ENCODE peak calls at places on chromosomes 16 and 17, in six cellular contexts. One of them, this sample, is unnamed.

GRCh38 chr16:2244301-2244700 is 7.1 kb downstream of the ECI1 start:
- DNase-seq in psoas muscle: no peak
- DNase-seq in neuronal stem cell: no peak
- DNase-seq in OCI-LY7: no peak
- DNase-seq in CD4-positive, alpha-beta memory T cell: no peak
- DNase-seq in suprapubic skin: no peak
- DNase-seq in this sample: no peak

GRCh38 chr16:85173981-85174751 is 61.9 kb upstream of the CIBAR2 start:
- DNase-seq in psoas muscle: peak
- DNase-seq in neuronal stem cell: no peak
- DNase-seq in OCI-LY7: no peak
- DNase-seq in CD4-positive, alpha-beta memory T cell: no peak
- DNase-seq in suprapubic skin: no peak
- DNase-seq in this sample: no peak

GRCh38 chr17:37527249-37527851 is 37.7 kb downstream of the DUSP14 start:
- DNase-seq in psoas muscle: no peak
- DNase-seq in neuronal stem cell: peak
- DNase-seq in OCI-LY7: peak
- DNase-seq in CD4-positive, alpha-beta memory T cell: peak
- DNase-seq in suprapubic skin: no peak
- DNase-seq in this sample: no peak

GRCh38 chr16:56191807-56192643 is 736 bp downstream of the GNAO1 start:
- DNase-seq in psoas muscle: no peak
- DNase-seq in neuronal stem cell: no peak
- DNase-seq in OCI-LY7: no peak
- DNase-seq in CD4-positive, alpha-beta memory T cell: peak
- DNase-seq in suprapubic skin: no peak
- DNase-seq in this sample: no peak

GRCh38 chr17:45920083-45920482 is 25.7 kb downstream of the MAPT start:
- DNase-seq in psoas muscle: no peak
- DNase-seq in neuronal stem cell: no peak
- DNase-seq in OCI-LY7: no peak
- DNase-seq in CD4-positive, alpha-beta memory T cell: no peak
- DNase-seq in suprapubic skin: no peak
- DNase-seq in this sample: no peak

GRCh38 chr17:57468932-57469775 is 212.8 kb downstream of the MSI2 start:
- DNase-seq in psoas muscle: no peak
- DNase-seq in neuronal stem cell: no peak
- DNase-seq in OCI-LY7: no peak
- DNase-seq in CD4-positive, alpha-beta memory T cell: no peak
- DNase-seq in suprapubic skin: no peak
- DNase-seq in this sample: no peak

GRCh38 chr16:85391175-85391707 is 221.9 kb upstream of the GSE1 start:
- DNase-seq in psoas muscle: no peak
- DNase-seq in neuronal stem cell: no peak
- DNase-seq in OCI-LY7: no peak
- DNase-seq in CD4-positive, alpha-beta memory T cell: no peak
- DNase-seq in suprapubic skin: no peak
- DNase-seq in this sample: peak

GRCh38 chr17:2239882-2240430 is 63.6 kb downstream of the SMG6 start:
- DNase-seq in psoas muscle: peak
- DNase-seq in neuronal stem cell: no peak
- DNase-seq in OCI-LY7: peak
- DNase-seq in CD4-positive, alpha-beta memory T cell: no peak
- DNase-seq in suprapubic skin: no peak
- DNase-seq in this sample: no peak

GRCh38 chr17:39393732-39394131 is 7.7 kb downstream of the FBXL20 start:
- DNase-seq in psoas muscle: no peak
- DNase-seq in neuronal stem cell: no peak
- DNase-seq in OCI-LY7: peak
- DNase-seq in CD4-positive, alpha-beta memory T cell: no peak
- DNase-seq in suprapubic skin: no peak
- DNase-seq in this sample: no peak

GRCh38 chr17:62804822-62805221 is 3.3 kb downstream of the MARCHF10 start:
- DNase-seq in psoas muscle: no peak
- DNase-seq in neuronal stem cell: no peak
- DNase-seq in OCI-LY7: no peak
- DNase-seq in CD4-positive, alpha-beta memory T cell: no peak
- DNase-seq in suprapubic skin: no peak
- DNase-seq in this sample: no peak

GRCh38 chr17:19338031-19338990 is 24.2 kb downstream of the B9D1 start:
- DNase-seq in psoas muscle: peak
- DNase-seq in neuronal stem cell: no peak
- DNase-seq in OCI-LY7: peak
- DNase-seq in CD4-positive, alpha-beta memory T cell: peak
- DNase-seq in suprapubic skin: no peak
- DNase-seq in this sample: peak

GRCh38 chr17:65485388-65486299 is 75.8 kb downstream of the AXIN2 start:
- DNase-seq in psoas muscle: no peak
- DNase-seq in neuronal stem cell: no peak
- DNase-seq in OCI-LY7: no peak
- DNase-seq in CD4-positive, alpha-beta memory T cell: no peak
- DNase-seq in suprapubic skin: no peak
- DNase-seq in this sample: peak

GRCh38 chr16:70715113-70715711 is 29.4 kb upstream of the MTSS2 start:
- DNase-seq in psoas muscle: peak
- DNase-seq in neuronal stem cell: no peak
- DNase-seq in OCI-LY7: no peak
- DNase-seq in CD4-positive, alpha-beta memory T cell: no peak
- DNase-seq in suprapubic skin: no peak
- DNase-seq in this sample: peak

GRCh38 chr17:45294506-45294905 is 22.3 kb downstream of the MAP3K14 start:
- DNase-seq in psoas muscle: no peak
- DNase-seq in neuronal stem cell: no peak
- DNase-seq in OCI-LY7: no peak
- DNase-seq in CD4-positive, alpha-beta memory T cell: no peak
- DNase-seq in suprapubic skin: no peak
- DNase-seq in this sample: no peak

GRCh38 chr16:52050418-52050817 is 496.5 kb downstream of the TOX3 start:
- DNase-seq in psoas muscle: no peak
- DNase-seq in neuronal stem cell: no peak
- DNase-seq in OCI-LY7: no peak
- DNase-seq in CD4-positive, alpha-beta memory T cell: no peak
- DNase-seq in suprapubic skin: no peak
- DNase-seq in this sample: no peak

GRCh38 chr17:78883090-78883532 is 19.9 kb downstream of the CEP295NL start:
- DNase-seq in psoas muscle: peak
- DNase-seq in neuronal stem cell: no peak
- DNase-seq in OCI-LY7: no peak
- DNase-seq in CD4-positive, alpha-beta memory T cell: no peak
- DNase-seq in suprapubic skin: peak
- DNase-seq in this sample: peak

GRCh38 chr16:54928421-54929089 is 2.1 kb upstream of the IRX5 start:
- DNase-seq in psoas muscle: peak
- DNase-seq in neuronal stem cell: peak
- DNase-seq in OCI-LY7: peak
- DNase-seq in CD4-positive, alpha-beta memory T cell: peak
- DNase-seq in suprapubic skin: peak
- DNase-seq in this sample: peak

GRCh38 chr16:57794849-57795430 is 7.4 kb downstream of the KIFC3 start:
- DNase-seq in psoas muscle: no peak
- DNase-seq in neuronal stem cell: no peak
- DNase-seq in OCI-LY7: no peak
- DNase-seq in CD4-positive, alpha-beta memory T cell: no peak
- DNase-seq in suprapubic skin: no peak
- DNase-seq in this sample: no peak

GRCh38 chr16:20851601-20852000 is 45.3 kb downstream of the REXO5 start:
- DNase-seq in psoas muscle: peak
- DNase-seq in neuronal stem cell: no peak
- DNase-seq in OCI-LY7: no peak
- DNase-seq in CD4-positive, alpha-beta memory T cell: no peak
- DNase-seq in suprapubic skin: peak
- DNase-seq in this sample: peak

GRCh38 chr16:81180578-81180977 is 57.9 kb upstream of the BCO1 start:
- DNase-seq in psoas muscle: no peak
- DNase-seq in neuronal stem cell: no peak
- DNase-seq in OCI-LY7: no peak
- DNase-seq in CD4-positive, alpha-beta memory T cell: no peak
- DNase-seq in suprapubic skin: no peak
- DNase-seq in this sample: no peak

GRCh38 chr17:40542562-40543411 is 22.5 kb downstream of the CCR7 start:
- DNase-seq in psoas muscle: peak
- DNase-seq in neuronal stem cell: no peak
- DNase-seq in OCI-LY7: peak
- DNase-seq in CD4-positive, alpha-beta memory T cell: peak
- DNase-seq in suprapubic skin: peak
- DNase-seq in this sample: peak

GRCh38 chr16:69762843-69763556 is 868 bp downstream of the WWP2 start:
- DNase-seq in psoas muscle: no peak
- DNase-seq in neuronal stem cell: no peak
- DNase-seq in OCI-LY7: peak
- DNase-seq in CD4-positive, alpha-beta memory T cell: peak
- DNase-seq in suprapubic skin: no peak
- DNase-seq in this sample: no peak

GRCh38 chr16:51150159-51150893 is 744 bp downstream of the SALL1 start:
- DNase-seq in psoas muscle: no peak
- DNase-seq in neuronal stem cell: no peak
- DNase-seq in OCI-LY7: no peak
- DNase-seq in CD4-positive, alpha-beta memory T cell: no peak
- DNase-seq in suprapubic skin: no peak
- DNase-seq in this sample: no peak

GRCh38 chr17:40122466-40122943 is 734 bp downstream of the MSL1 start:
- DNase-seq in psoas muscle: peak
- DNase-seq in neuronal stem cell: no peak
- DNase-seq in OCI-LY7: peak
- DNase-seq in CD4-positive, alpha-beta memory T cell: peak
- DNase-seq in suprapubic skin: peak
- DNase-seq in this sample: peak

GRCh38 chr17:49403514-49404289 is 11.0 kb downstream of the PHB1 start:
- DNase-seq in psoas muscle: no peak
- DNase-seq in neuronal stem cell: no peak
- DNase-seq in OCI-LY7: no peak
- DNase-seq in CD4-positive, alpha-beta memory T cell: no peak
- DNase-seq in suprapubic skin: peak
- DNase-seq in this sample: no peak

GRCh38 chr17:51154176-51154575 is 817 bp downstream of the NME1 start:
- DNase-seq in psoas muscle: no peak
- DNase-seq in neuronal stem cell: no peak
- DNase-seq in OCI-LY7: peak
- DNase-seq in CD4-positive, alpha-beta memory T cell: no peak
- DNase-seq in suprapubic skin: no peak
- DNase-seq in this sample: no peak

GRCh38 chr16:19654147-19654546 is 63.9 kb downstream of the KNOP1 start:
- DNase-seq in psoas muscle: no peak
- DNase-seq in neuronal stem cell: no peak
- DNase-seq in OCI-LY7: no peak
- DNase-seq in CD4-positive, alpha-beta memory T cell: no peak
- DNase-seq in suprapubic skin: no peak
- DNase-seq in this sample: no peak

GRCh38 chr17:36593651-36594316 is 2.1 kb downstream of the DHRS11 start:
- DNase-seq in psoas muscle: no peak
- DNase-seq in neuronal stem cell: no peak
- DNase-seq in OCI-LY7: no peak
- DNase-seq in CD4-positive, alpha-beta memory T cell: no peak
- DNase-seq in suprapubic skin: peak
- DNase-seq in this sample: peak

GRCh38 chr17:63117431-63117830 is 151.4 kb downstream of the TANC2 start:
- DNase-seq in psoas muscle: no peak
- DNase-seq in neuronal stem cell: no peak
- DNase-seq in OCI-LY7: no peak
- DNase-seq in CD4-positive, alpha-beta memory T cell: no peak
- DNase-seq in suprapubic skin: no peak
- DNase-seq in this sample: no peak

GRCh38 chr17:1718362-1719165 is 5.9 kb upstream of the WDR81 start:
- DNase-seq in psoas muscle: no peak
- DNase-seq in neuronal stem cell: no peak
- DNase-seq in OCI-LY7: no peak
- DNase-seq in CD4-positive, alpha-beta memory T cell: no peak
- DNase-seq in suprapubic skin: no peak
- DNase-seq in this sample: peak

GRCh38 chr16:23324727-23325126 is 22.6 kb downstream of the SCNN1B start:
- DNase-seq in psoas muscle: peak
- DNase-seq in neuronal stem cell: no peak
- DNase-seq in OCI-LY7: no peak
- DNase-seq in CD4-positive, alpha-beta memory T cell: no peak
- DNase-seq in suprapubic skin: no peak
- DNase-seq in this sample: peak

DNA sequence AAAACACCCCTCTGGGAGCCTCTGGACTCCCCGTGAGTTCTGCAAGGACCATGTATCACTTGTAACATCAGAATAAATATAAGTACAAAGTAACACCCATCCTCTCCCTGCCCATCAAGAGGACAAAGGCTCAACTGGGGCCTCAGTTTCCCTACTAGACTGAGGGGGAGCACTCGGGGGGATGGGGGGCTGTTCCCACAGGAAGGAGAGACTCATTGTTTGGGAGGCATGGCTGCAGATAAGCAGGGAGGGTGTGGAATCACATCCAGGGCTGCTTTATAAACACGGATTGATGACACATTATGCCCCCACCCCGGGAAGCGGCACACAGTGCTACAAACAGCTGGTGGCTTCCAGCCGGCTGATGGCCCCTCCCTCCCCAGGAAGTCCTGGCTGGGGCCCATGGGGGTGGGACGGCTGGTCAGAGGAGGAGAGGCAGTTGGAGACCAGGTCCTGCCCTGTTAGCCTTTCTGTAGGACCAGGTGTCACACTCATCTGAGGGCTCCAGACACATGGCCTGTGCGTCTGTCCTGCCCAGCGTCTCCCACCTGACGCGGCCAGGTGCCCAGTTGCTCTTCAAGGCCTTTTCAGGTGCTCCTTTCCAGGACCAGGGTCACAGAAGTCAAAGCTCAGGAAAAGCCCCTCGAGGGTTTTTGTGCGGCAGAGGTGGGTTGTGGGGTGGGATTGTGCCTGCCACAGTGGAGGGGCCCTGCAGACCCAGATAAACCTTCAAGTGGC is 1.3 kb upstream of the MPG start:
- DNase-seq in psoas muscle: peak
- DNase-seq in neuronal stem cell: no peak
- DNase-seq in OCI-LY7: peak
- DNase-seq in CD4-positive, alpha-beta memory T cell: no peak
- DNase-seq in suprapubic skin: no peak
- DNase-seq in this sample: peak
- H3K27ac ChIP-seq in psoas muscle: peak
- H3K27ac ChIP-seq in neuronal stem cell: no peak
- H3K27ac ChIP-seq in OCI-LY7: peak
- H3K27ac ChIP-seq in CD4-positive, alpha-beta memory T cell: no peak
- H3K27ac ChIP-seq in suprapubic skin: peak
- H3K27ac ChIP-seq in this sample: peak

GRCh38 chr16:12613131-12613991 is 190.3 kb downstream of the CPPED1 start:
- DNase-seq in psoas muscle: no peak
- DNase-seq in neuronal stem cell: no peak
- DNase-seq in OCI-LY7: no peak
- DNase-seq in CD4-positive, alpha-beta memory T cell: no peak
- DNase-seq in suprapubic skin: no peak
- DNase-seq in this sample: no peak
- H3K27ac ChIP-seq in psoas muscle: no peak
- H3K27ac ChIP-seq in neuronal stem cell: no peak
- H3K27ac ChIP-seq in OCI-LY7: no peak
- H3K27ac ChIP-seq in CD4-positive, alpha-beta memory T cell: no peak
- H3K27ac ChIP-seq in suprapubic skin: no peak
- H3K27ac ChIP-seq in this sample: no peak

GRCh38 chr17:74326506-74326905 is 480 bp downstream of the KIF19 start:
- DNase-seq in psoas muscle: no peak
- DNase-seq in neuronal stem cell: no peak
- DNase-seq in OCI-LY7: no peak
- DNase-seq in CD4-positive, alpha-beta memory T cell: no peak
- DNase-seq in suprapubic skin: no peak
- DNase-seq in this sample: no peak
- H3K27ac ChIP-seq in psoas muscle: no peak
- H3K27ac ChIP-seq in neuronal stem cell: no peak
- H3K27ac ChIP-seq in OCI-LY7: no peak
- H3K27ac ChIP-seq in CD4-positive, alpha-beta memory T cell: no peak
- H3K27ac ChIP-seq in suprapubic skin: no peak
- H3K27ac ChIP-seq in this sample: no peak

GRCh38 chr16:86969716-86970115 is 347.5 kb downstream of the C16orf95 start:
- DNase-seq in psoas muscle: no peak
- DNase-seq in neuronal stem cell: no peak
- DNase-seq in OCI-LY7: no peak
- DNase-seq in CD4-positive, alpha-beta memory T cell: no peak
- DNase-seq in suprapubic skin: no peak
- DNase-seq in this sample: peak
- H3K27ac ChIP-seq in psoas muscle: no peak
- H3K27ac ChIP-seq in neuronal stem cell: no peak
- H3K27ac ChIP-seq in OCI-LY7: no peak
- H3K27ac ChIP-seq in CD4-positive, alpha-beta memory T cell: no peak
- H3K27ac ChIP-seq in suprapubic skin: no peak
- H3K27ac ChIP-seq in this sample: no peak